ENCODE peak calls at places on chromosomes 16 and 17, in five cellular contexts. N is activated CD4-positive, CD25-positive, alpha-beta regulatory T cell treated with anti-CD3 and anti-CD28 coated beads, Interleukin-2, amount 50 U/mL, for 16 hours; Y is HAP-1; G is activated gamma-delta T cell treated with anti-CD3 and anti-CD28 coated beads, Interleukin-2, amount 50 U/mL, for 16 hours; E is hippocampal formation. Z is an unnamed sample.

GRCh38 chr17:82170412-82170961 is 42.2 kb downstream of the CCDC57 start:
- DNase-seq in N (no peak), Y (no peak), G (no peak), E (no peak), Z (no peak)

GRCh38 chr16:13316008-13316407 is 414.6 kb downstream of the SHISA9 start:
- DNase-seq in N (no peak), Y (no peak), G (no peak), E (no peak), Z (no peak)

GRCh38 chr17:75263051-75263450 is 1.4 kb downstream of the MRPS7 start:
- DNase-seq in N (no peak), Y (no peak), G (no peak), E (no peak), Z (no peak)

GRCh38 chr16:69672998-69673713 is 53.2 kb downstream of the NQO1 start:
- DNase-seq in N (no peak), Y (no peak), G (no peak), E (no peak), Z (no peak)

GRCh38 chr17:6177941-6178694 is 107.9 kb downstream of the WSCD1 start:
- DNase-seq in N (no peak), Y (no peak), G (no peak), E (no peak), Z (no peak)

GRCh38 chr16:907819-908218 is 63.0 kb downstream of the LMF1 start:
- DNase-seq in N (no peak), Y (no peak), G (no peak), E (peak; percentile 41), Z (no peak)

GRCh38 chr16:82240111-82240510 is 70.1 kb upstream of the MPHOSPH6 start:
- DNase-seq in N (no peak), Y (no peak), G (no peak), E (no peak), Z (no peak)

GRCh38 chr17:2898255-2898926 is 102.2 kb downstream of the RAP1GAP2 start:
- DNase-seq in N (no peak), Y (no peak), G (no peak), E (no peak), Z (no peak)

GRCh38 chr17:48626470-48627241 is 498 bp upstream of the HOXB9 start:
- DNase-seq in N (no peak), Y (peak; percentile 63), G (peak; percentile 49), E (no peak), Z (no peak)

GRCh38 chr17:81959362-81960129 is 1.4 kb downstream of the NOTUM start:
- DNase-seq in N (peak; percentile 62), Y (peak; percentile 74), G (peak; percentile 68), E (peak; percentile 10), Z (no peak)

GRCh38 chr16:67240506-67240905 is 6.8 kb downstream of the FHOD1 start:
- DNase-seq in N (no peak), Y (no peak), G (no peak), E (no peak), Z (no peak)

GRCh38 chr16:50771366-50771765 is 29.5 kb downstream of the CYLD start:
- DNase-seq in N (no peak), Y (no peak), G (no peak), E (no peak), Z (no peak)

GRCh38 chr16:57858635-57859034 is 56.3 kb upstream of the KIFC3 start:
- DNase-seq in N (no peak), Y (no peak), G (no peak), E (no peak), Z (no peak)

GRCh38 chr16:15484662-15485061 is 50.3 kb downstream of the BMERB1 start:
- DNase-seq in N (no peak), Y (no peak), G (no peak), E (no peak), Z (no peak)

GRCh38 chr16:2520097-2520783 is at the start of gene AMDHD2:
- DNase-seq in N (peak; percentile 76), Y (peak; percentile 94), G (peak; percentile 80), E (peak; percentile 78), Z (peak; percentile 53)

GRCh38 chr17:9488556-9488955 is 87.1 kb downstream of the STX8 start:
- DNase-seq in N (no peak), Y (no peak), G (no peak), E (no peak), Z (no peak)

GRCh38 chr17:73304971-73305786 is 6.6 kb downstream of the CDC42EP4 start:
- DNase-seq in N (no peak), Y (peak; percentile 47), G (no peak), E (no peak), Z (no peak)

GRCh38 chr16:46949216-46949892 is 24.1 kb downstream of the DNAJA2 start:
- DNase-seq in N (no peak), Y (no peak), G (no peak), E (no peak), Z (no peak)